ENCODE peak calls at places on chromosomes 16 and 17, in four cellular contexts. M, D, G and X are unnamed samples.

GRCh38 chr17:4899341-4900230 is at the start of gene C17orf107:
- DNase-seq in M (peak; percentile 94), D (peak; percentile 76), G (no peak), X (no peak)

GRCh38 chr16:74322301-74322710 is 25.7 kb downstream of the PSMD7 start:
- DNase-seq in M (no peak), D (no peak), G (no peak), X (no peak)

GRCh38 chr17:73232587-73233373 is 28.9 kb downstream of the CPSF4L start:
- DNase-seq in M (no peak), D (peak; percentile 40), G (no peak), X (no peak)

GRCh38 chr17:81382851-81383250 is 12.4 kb upstream of the BAHCC1 start:
- DNase-seq in M (no peak), D (no peak), G (no peak), X (no peak)

GRCh38 chr16:60261425-60261824 is 1527.3 kb upstream of the GOT2 start:
- DNase-seq in M (no peak), D (no peak), G (no peak), X (no peak)

GRCh38 chr17:797236-797635 is 15.1 kb downstream of the MRM3 start:
- DNase-seq in M (no peak), D (no peak), G (no peak), X (no peak)

GRCh38 chr16:68369168-68369567 is 58.3 kb downstream of the PRMT7 start:
- DNase-seq in M (no peak), D (no peak), G (no peak), X (no peak)

GRCh38 chr17:76538281-76538931 is 897 bp upstream of the CYGB start:
- DNase-seq in M (no peak), D (no peak), G (no peak), X (no peak)

GRCh38 chr16:77890075-77890474 is 101.7 kb downstream of the VAT1L start:
- DNase-seq in M (no peak), D (no peak), G (no peak), X (no peak)

GRCh38 chr17:64155751-64156544 is 26.0 kb upstream of the ERN1 start:
- DNase-seq in M (no peak), D (peak; percentile 87), G (no peak), X (no peak)

GRCh38 chr16:84207266-84207665 is 16.3 kb downstream of the ADAD2 start:
- DNase-seq in M (no peak), D (no peak), G (no peak), X (no peak)

GRCh38 chr16:57842606-57843005 is 40.3 kb upstream of the KIFC3 start:
- DNase-seq in M (no peak), D (no peak), G (no peak), X (no peak)

GRCh38 chr17:7842950-7843535 is 9.0 kb downstream of the KDM6B start:
- DNase-seq in M (peak; percentile 57), D (peak; percentile 57), G (no peak), X (peak; percentile 5)

GRCh38 chr17:80008383-80008840 is 27.3 kb downstream of the TBC1D16 start:
- DNase-seq in M (peak; percentile 34), D (peak; percentile 82), G (no peak), X (peak; percentile 77)

GRCh38 chr17:57639381-57639780 is 105.7 kb downstream of the CCDC182 start:
- DNase-seq in M (no peak), D (no peak), G (no peak), X (no peak)

GRCh38 chr16:6905601-6906000 is 427.0 kb upstream of the RBFOX1 start:
- DNase-seq in M (no peak), D (no peak), G (no peak), X (no peak)

GRCh38 chr16:19595043-19595767 is 39.7 kb downstream of the VPS35L start:
- DNase-seq in M (no peak), D (peak; percentile 40), G (no peak), X (no peak)

GRCh38 chr16:85239239-85239638 is 127.0 kb upstream of the CIBAR2 start:
- DNase-seq in M (no peak), D (no peak), G (no peak), X (no peak)

GRCh38 chr16:50314665-50315064 is 48.3 kb downstream of the ADCY7 start:
- DNase-seq in M (no peak), D (peak; percentile 57), G (no peak), X (no peak)

GRCh38 chr17:50583636-50584035 is 23.1 kb downstream of the CACNA1G start:
- DNase-seq in M (no peak), D (no peak), G (no peak), X (no peak)

GRCh38 chr16:3509470-3509928 is 8.7 kb downstream of the CLUAP1 start:
- DNase-seq in M (peak; percentile 54), D (no peak), G (no peak), X (no peak)

GRCh38 chr16:2985893-2986355 is 5.7 kb upstream of the PKMYT1 start:
- DNase-seq in M (no peak), D (no peak), G (no peak), X (no peak)

GRCh38 chr17:41665566-41666335 is 22.9 kb upstream of the EIF1 start:
- DNase-seq in M (peak; percentile 73), D (peak; percentile 90), G (peak; percentile 60), X (peak; percentile 49)

GRCh38 chr17:44005527-44005864 is 1.1 kb downstream of the NAGS start:
- DNase-seq in M (no peak), D (no peak), G (no peak), X (no peak)

GRCh38 chr16:54412777-54413455 is 126.3 kb upstream of the IRX3 start:
- DNase-seq in M (no peak), D (no peak), G (no peak), X (no peak)

GRCh38 chr16:11868412-11868980 is 17.2 kb upstream of the RSL1D1 start:
- DNase-seq in M (no peak), D (no peak), G (no peak), X (no peak)

GRCh38 chr17:2691965-2692780 is 19.4 kb downstream of the CLUH start:
- DNase-seq in M (no peak), D (peak; percentile 16), G (no peak), X (no peak)

GRCh38 chr17:44722254-44722653 is 13.8 kb downstream of the DBF4B start:
- DNase-seq in M (no peak), D (no peak), G (no peak), X (no peak)

GRCh38 chr16:15822957-15823356 is 33.9 kb downstream of the MYH11 start:
- DNase-seq in M (no peak), D (peak; percentile 69), G (no peak), X (no peak)

GRCh38 chr17:74379495-74380085 is 12.3 kb downstream of the GPR142 start:
- DNase-seq in M (peak; percentile 69), D (peak; percentile 94), G (peak; percentile 57), X (peak; percentile 63)

GRCh38 chr17:1331708-1332107 is 52.2 kb downstream of the TRARG1 start:
- DNase-seq in M (no peak), D (no peak), G (no peak), X (no peak)

GRCh38 chr17:7237761-7238417 is 1.4 kb downstream of the PHF23 start:
- DNase-seq in M (peak; percentile 61), D (peak; percentile 87), G (no peak), X (no peak)

GRCh38 chr16:31695667-31696066 is 168.0 kb downstream of the AHSP start:
- DNase-seq in M (peak; percentile 44), D (no peak), G (no peak), X (no peak)

GRCh38 chr16:1899641-1900451 is 18.4 kb downstream of the HS3ST6 start:
- DNase-seq in M (no peak), D (no peak), G (no peak), X (peak; percentile 96)

GRCh38 chr16:67542464-67542863 is 13.8 kb downstream of the RIPOR1 start:
- DNase-seq in M (peak; percentile 76), D (no peak), G (no peak), X (no peak)

GRCh38 chr17:43468746-43469544 is 14.8 kb upstream of the DHX8 start:
- DNase-seq in M (no peak), D (no peak), G (no peak), X (no peak)